ENCODE peak calls at places on chromosomes 6 and 20, in nine cellular contexts. One of them, this sample, is unnamed.
A peak's percentile ranks its signal among the peaks of the same experiment; 100 is the strongest.

GRCh38 chr6:121190122-121190521 is 144.2 kb downstream of the TBC1D32 start:
- DNase-seq in activated T-helper 1 cell treated with Interleukin-2 at 50 U/mL for 16 hours: no peak
- DNase-seq in GM04503: no peak
- DNase-seq in stimulated activated CD4-positive, alpha-beta T cell treated with anti-CD3 and anti-CD28 coated beads, Interleukin-1b, Interleukin-23, amount 100 ng/mL, for 4 hours: no peak
- DNase-seq in type B pancreatic cell: no peak
- DNase-seq in lung: no peak
- DNase-seq in pulmonary artery endothelial cell: no peak
- DNase-seq in cardiac fibroblast: no peak
- DNase-seq in left ventricle myocardium inferior: no peak
- DNase-seq in this sample: no peak

GRCh38 chr6:130985115-130985514 is 77.9 kb downstream of the EPB41L2 start:
- DNase-seq in activated T-helper 1 cell treated with Interleukin-2 at 50 U/mL for 16 hours: no peak
- DNase-seq in GM04503: no peak
- DNase-seq in stimulated activated CD4-positive, alpha-beta T cell treated with anti-CD3 and anti-CD28 coated beads, Interleukin-1b, Interleukin-23, amount 100 ng/mL, for 4 hours: no peak
- DNase-seq in type B pancreatic cell: no peak
- DNase-seq in lung: no peak
- DNase-seq in pulmonary artery endothelial cell: no peak
- DNase-seq in cardiac fibroblast: no peak
- DNase-seq in left ventricle myocardium inferior: no peak
- DNase-seq in this sample: no peak

GRCh38 chr6:69668916-69669315 is 127.9 kb downstream of the LMBRD1 start:
- DNase-seq in activated T-helper 1 cell treated with Interleukin-2 at 50 U/mL for 16 hours: no peak
- DNase-seq in GM04503: no peak
- DNase-seq in stimulated activated CD4-positive, alpha-beta T cell treated with anti-CD3 and anti-CD28 coated beads, Interleukin-1b, Interleukin-23, amount 100 ng/mL, for 4 hours: no peak
- DNase-seq in type B pancreatic cell: no peak
- DNase-seq in lung: no peak
- DNase-seq in pulmonary artery endothelial cell: no peak
- DNase-seq in cardiac fibroblast: no peak
- DNase-seq in left ventricle myocardium inferior: no peak
- DNase-seq in this sample: no peak

GRCh38 chr20:45963059-45964011 is 8.7 kb downstream of the ZNF335 start:
- DNase-seq in activated T-helper 1 cell treated with Interleukin-2 at 50 U/mL for 16 hours: no peak
- DNase-seq in GM04503: no peak
- DNase-seq in stimulated activated CD4-positive, alpha-beta T cell treated with anti-CD3 and anti-CD28 coated beads, Interleukin-1b, Interleukin-23, amount 100 ng/mL, for 4 hours: no peak
- DNase-seq in type B pancreatic cell: no peak
- DNase-seq in lung: no peak
- DNase-seq in pulmonary artery endothelial cell: no peak
- DNase-seq in cardiac fibroblast: peak; percentile 56
- DNase-seq in left ventricle myocardium inferior: no peak
- DNase-seq in this sample: no peak

GRCh38 chr6:53348436-53349208 is at the start of gene ELOVL5:
- DNase-seq in activated T-helper 1 cell treated with Interleukin-2 at 50 U/mL for 16 hours: peak; percentile 85
- DNase-seq in GM04503: peak; percentile 91
- DNase-seq in stimulated activated CD4-positive, alpha-beta T cell treated with anti-CD3 and anti-CD28 coated beads, Interleukin-1b, Interleukin-23, amount 100 ng/mL, for 4 hours: peak; percentile 95
- DNase-seq in type B pancreatic cell: peak; percentile 96
- DNase-seq in lung: peak; percentile 98
- DNase-seq in pulmonary artery endothelial cell: peak; percentile 97
- DNase-seq in cardiac fibroblast: peak; percentile 99
- DNase-seq in left ventricle myocardium inferior: peak; percentile 98
- DNase-seq in this sample: peak; percentile 93

GRCh38 chr6:72620866-72621242 is 1.0 kb upstream of the KCNQ5 start:
- DNase-seq in activated T-helper 1 cell treated with Interleukin-2 at 50 U/mL for 16 hours: no peak
- DNase-seq in GM04503: no peak
- DNase-seq in stimulated activated CD4-positive, alpha-beta T cell treated with anti-CD3 and anti-CD28 coated beads, Interleukin-1b, Interleukin-23, amount 100 ng/mL, for 4 hours: no peak
- DNase-seq in type B pancreatic cell: no peak
- DNase-seq in lung: no peak
- DNase-seq in pulmonary artery endothelial cell: no peak
- DNase-seq in cardiac fibroblast: no peak
- DNase-seq in left ventricle myocardium inferior: no peak
- DNase-seq in this sample: no peak

GRCh38 chr6:7468382-7469081 is 72.9 kb upstream of the DSP start:
- DNase-seq in activated T-helper 1 cell treated with Interleukin-2 at 50 U/mL for 16 hours: no peak
- DNase-seq in GM04503: no peak
- DNase-seq in stimulated activated CD4-positive, alpha-beta T cell treated with anti-CD3 and anti-CD28 coated beads, Interleukin-1b, Interleukin-23, amount 100 ng/mL, for 4 hours: no peak
- DNase-seq in type B pancreatic cell: no peak
- DNase-seq in lung: no peak
- DNase-seq in pulmonary artery endothelial cell: no peak
- DNase-seq in cardiac fibroblast: peak; percentile 83
- DNase-seq in left ventricle myocardium inferior: peak; percentile 53
- DNase-seq in this sample: no peak

GRCh38 chr20:43092689-43093088 is 97.0 kb downstream of the PTPRT start:
- DNase-seq in activated T-helper 1 cell treated with Interleukin-2 at 50 U/mL for 16 hours: no peak
- DNase-seq in GM04503: no peak
- DNase-seq in stimulated activated CD4-positive, alpha-beta T cell treated with anti-CD3 and anti-CD28 coated beads, Interleukin-1b, Interleukin-23, amount 100 ng/mL, for 4 hours: no peak
- DNase-seq in type B pancreatic cell: no peak
- DNase-seq in lung: no peak
- DNase-seq in pulmonary artery endothelial cell: no peak
- DNase-seq in cardiac fibroblast: no peak
- DNase-seq in left ventricle myocardium inferior: no peak
- DNase-seq in this sample: no peak

GRCh38 chr6:152635949-152636674 is 1.1 kb downstream of the SYNE1 start:
- DNase-seq in activated T-helper 1 cell treated with Interleukin-2 at 50 U/mL for 16 hours: no peak
- DNase-seq in GM04503: no peak
- DNase-seq in stimulated activated CD4-positive, alpha-beta T cell treated with anti-CD3 and anti-CD28 coated beads, Interleukin-1b, Interleukin-23, amount 100 ng/mL, for 4 hours: no peak
- DNase-seq in type B pancreatic cell: no peak
- DNase-seq in lung: no peak
- DNase-seq in pulmonary artery endothelial cell: no peak
- DNase-seq in cardiac fibroblast: peak; percentile 43
- DNase-seq in left ventricle myocardium inferior: peak; percentile 27
- DNase-seq in this sample: no peak

GRCh38 chr6:42451595-42452170 is at the start of gene TRERF1:
- DNase-seq in activated T-helper 1 cell treated with Interleukin-2 at 50 U/mL for 16 hours: peak; percentile 40
- DNase-seq in GM04503: no peak
- DNase-seq in stimulated activated CD4-positive, alpha-beta T cell treated with anti-CD3 and anti-CD28 coated beads, Interleukin-1b, Interleukin-23, amount 100 ng/mL, for 4 hours: peak; percentile 27
- DNase-seq in type B pancreatic cell: peak; percentile 77
- DNase-seq in lung: peak; percentile 39
- DNase-seq in pulmonary artery endothelial cell: no peak
- DNase-seq in cardiac fibroblast: peak; percentile 73
- DNase-seq in left ventricle myocardium inferior: peak; percentile 38
- DNase-seq in this sample: peak; percentile 31

GRCh38 chr20:10111144-10111771 is 76.5 kb downstream of the ANKEF1 start:
- DNase-seq in activated T-helper 1 cell treated with Interleukin-2 at 50 U/mL for 16 hours: no peak
- DNase-seq in GM04503: no peak
- DNase-seq in stimulated activated CD4-positive, alpha-beta T cell treated with anti-CD3 and anti-CD28 coated beads, Interleukin-1b, Interleukin-23, amount 100 ng/mL, for 4 hours: no peak
- DNase-seq in type B pancreatic cell: no peak
- DNase-seq in lung: no peak
- DNase-seq in pulmonary artery endothelial cell: no peak
- DNase-seq in cardiac fibroblast: no peak
- DNase-seq in left ventricle myocardium inferior: no peak
- DNase-seq in this sample: no peak

GRCh38 chr6:128067446-128068109 is 166.7 kb upstream of the THEMIS start:
- DNase-seq in activated T-helper 1 cell treated with Interleukin-2 at 50 U/mL for 16 hours: no peak
- DNase-seq in GM04503: no peak
- DNase-seq in stimulated activated CD4-positive, alpha-beta T cell treated with anti-CD3 and anti-CD28 coated beads, Interleukin-1b, Interleukin-23, amount 100 ng/mL, for 4 hours: no peak
- DNase-seq in type B pancreatic cell: no peak
- DNase-seq in lung: no peak
- DNase-seq in pulmonary artery endothelial cell: no peak
- DNase-seq in cardiac fibroblast: no peak
- DNase-seq in left ventricle myocardium inferior: no peak
- DNase-seq in this sample: no peak

GRCh38 chr20:640674-641515 is 12.1 kb downstream of the SRXN1 start:
- DNase-seq in activated T-helper 1 cell treated with Interleukin-2 at 50 U/mL for 16 hours: no peak
- DNase-seq in GM04503: no peak
- DNase-seq in stimulated activated CD4-positive, alpha-beta T cell treated with anti-CD3 and anti-CD28 coated beads, Interleukin-1b, Interleukin-23, amount 100 ng/mL, for 4 hours: no peak
- DNase-seq in type B pancreatic cell: no peak
- DNase-seq in lung: no peak
- DNase-seq in pulmonary artery endothelial cell: no peak
- DNase-seq in cardiac fibroblast: no peak
- DNase-seq in left ventricle myocardium inferior: no peak
- DNase-seq in this sample: no peak

GRCh38 chr6:55405474-55406220 is 78.4 kb downstream of the GFRAL start:
- DNase-seq in activated T-helper 1 cell treated with Interleukin-2 at 50 U/mL for 16 hours: no peak
- DNase-seq in GM04503: no peak
- DNase-seq in stimulated activated CD4-positive, alpha-beta T cell treated with anti-CD3 and anti-CD28 coated beads, Interleukin-1b, Interleukin-23, amount 100 ng/mL, for 4 hours: no peak
- DNase-seq in type B pancreatic cell: no peak
- DNase-seq in lung: no peak
- DNase-seq in pulmonary artery endothelial cell: no peak
- DNase-seq in cardiac fibroblast: no peak
- DNase-seq in left ventricle myocardium inferior: no peak
- DNase-seq in this sample: no peak

GRCh38 chr6:150668882-150669476 is 69.3 kb downstream of the PLEKHG1 start:
- DNase-seq in activated T-helper 1 cell treated with Interleukin-2 at 50 U/mL for 16 hours: no peak
- DNase-seq in GM04503: no peak
- DNase-seq in stimulated activated CD4-positive, alpha-beta T cell treated with anti-CD3 and anti-CD28 coated beads, Interleukin-1b, Interleukin-23, amount 100 ng/mL, for 4 hours: no peak
- DNase-seq in type B pancreatic cell: no peak
- DNase-seq in lung: no peak
- DNase-seq in pulmonary artery endothelial cell: no peak
- DNase-seq in cardiac fibroblast: no peak
- DNase-seq in left ventricle myocardium inferior: no peak
- DNase-seq in this sample: no peak

GRCh38 chr6:27503436-27504030 is 30.6 kb upstream of the ZNF184 start:
- DNase-seq in activated T-helper 1 cell treated with Interleukin-2 at 50 U/mL for 16 hours: peak; percentile 55
- DNase-seq in GM04503: peak; percentile 21
- DNase-seq in stimulated activated CD4-positive, alpha-beta T cell treated with anti-CD3 and anti-CD28 coated beads, Interleukin-1b, Interleukin-23, amount 100 ng/mL, for 4 hours: peak; percentile 88
- DNase-seq in type B pancreatic cell: peak; percentile 82
- DNase-seq in lung: peak; percentile 49
- DNase-seq in pulmonary artery endothelial cell: no peak
- DNase-seq in cardiac fibroblast: peak; percentile 79
- DNase-seq in left ventricle myocardium inferior: peak; percentile 47
- DNase-seq in this sample: peak; percentile 61

GRCh38 chr6:143958839-143959399 is 49.1 kb downstream of the PLAGL1 start:
- DNase-seq in activated T-helper 1 cell treated with Interleukin-2 at 50 U/mL for 16 hours: no peak
- DNase-seq in GM04503: no peak
- DNase-seq in stimulated activated CD4-positive, alpha-beta T cell treated with anti-CD3 and anti-CD28 coated beads, Interleukin-1b, Interleukin-23, amount 100 ng/mL, for 4 hours: no peak
- DNase-seq in type B pancreatic cell: no peak
- DNase-seq in lung: no peak
- DNase-seq in pulmonary artery endothelial cell: no peak
- DNase-seq in cardiac fibroblast: no peak
- DNase-seq in left ventricle myocardium inferior: no peak
- DNase-seq in this sample: no peak

GRCh38 chr6:44002591-44003344 is 124.5 kb downstream of the MRPL14 start:
- DNase-seq in activated T-helper 1 cell treated with Interleukin-2 at 50 U/mL for 16 hours: peak; percentile 35
- DNase-seq in GM04503: no peak
- DNase-seq in stimulated activated CD4-positive, alpha-beta T cell treated with anti-CD3 and anti-CD28 coated beads, Interleukin-1b, Interleukin-23, amount 100 ng/mL, for 4 hours: peak; percentile 41
- DNase-seq in type B pancreatic cell: no peak
- DNase-seq in lung: peak; percentile 51
- DNase-seq in pulmonary artery endothelial cell: no peak
- DNase-seq in cardiac fibroblast: peak; percentile 48
- DNase-seq in left ventricle myocardium inferior: peak; percentile 45
- DNase-seq in this sample: peak; percentile 41

GRCh38 chr6:5469101-5469846 is 208.0 kb downstream of the FARS2 start:
- DNase-seq in activated T-helper 1 cell treated with Interleukin-2 at 50 U/mL for 16 hours: no peak
- DNase-seq in GM04503: no peak
- DNase-seq in stimulated activated CD4-positive, alpha-beta T cell treated with anti-CD3 and anti-CD28 coated beads, Interleukin-1b, Interleukin-23, amount 100 ng/mL, for 4 hours: no peak
- DNase-seq in type B pancreatic cell: no peak
- DNase-seq in lung: no peak
- DNase-seq in pulmonary artery endothelial cell: no peak
- DNase-seq in cardiac fibroblast: peak; percentile 25
- DNase-seq in left ventricle myocardium inferior: no peak
- DNase-seq in this sample: no peak

GRCh38 chr6:165404703-165405102 is 95.3 kb upstream of the C6orf118 start:
- DNase-seq in activated T-helper 1 cell treated with Interleukin-2 at 50 U/mL for 16 hours: no peak
- DNase-seq in GM04503: no peak
- DNase-seq in stimulated activated CD4-positive, alpha-beta T cell treated with anti-CD3 and anti-CD28 coated beads, Interleukin-1b, Interleukin-23, amount 100 ng/mL, for 4 hours: no peak
- DNase-seq in type B pancreatic cell: no peak
- DNase-seq in lung: no peak
- DNase-seq in pulmonary artery endothelial cell: no peak
- DNase-seq in cardiac fibroblast: peak; percentile 8
- DNase-seq in left ventricle myocardium inferior: no peak
- DNase-seq in this sample: no peak

GRCh38 chr20:34945315-34946077 is 10.1 kb downstream of the GSS start:
- DNase-seq in activated T-helper 1 cell treated with Interleukin-2 at 50 U/mL for 16 hours: no peak
- DNase-seq in GM04503: no peak
- DNase-seq in stimulated activated CD4-positive, alpha-beta T cell treated with anti-CD3 and anti-CD28 coated beads, Interleukin-1b, Interleukin-23, amount 100 ng/mL, for 4 hours: no peak
- DNase-seq in type B pancreatic cell: no peak
- DNase-seq in lung: no peak
- DNase-seq in pulmonary artery endothelial cell: no peak
- DNase-seq in cardiac fibroblast: no peak
- DNase-seq in left ventricle myocardium inferior: no peak
- DNase-seq in this sample: no peak

GRCh38 chr6:147205690-147206600 is 1.7 kb downstream of the STXBP5 start:
- DNase-seq in activated T-helper 1 cell treated with Interleukin-2 at 50 U/mL for 16 hours: no peak
- DNase-seq in GM04503: no peak
- DNase-seq in stimulated activated CD4-positive, alpha-beta T cell treated with anti-CD3 and anti-CD28 coated beads, Interleukin-1b, Interleukin-23, amount 100 ng/mL, for 4 hours: no peak
- DNase-seq in type B pancreatic cell: no peak
- DNase-seq in lung: no peak
- DNase-seq in pulmonary artery endothelial cell: no peak
- DNase-seq in cardiac fibroblast: peak; percentile 59
- DNase-seq in left ventricle myocardium inferior: no peak
- DNase-seq in this sample: no peak

This sample was measured in activated CD4-positive, alpha-beta T cell treated with anti-CD3 and anti-CD28 coated beads for 1 hour.